ENCODE peak calls at places on chromosome 19, in eight cellular contexts. D is GM23338, A is OCI-LY7, H is GM23248, N is SK-N-SH, Q is HCT116, Z is PC-3, C is hepatocyte. G is an unnamed sample.

GRCh38 chr19:16698914-16699313 is 20.7 kb upstream of the NWD1 start:
- DNase-seq in D (no peak), A (no peak), H (no peak), N (peak; percentile 42), Q (no peak), Z (no peak), C (no peak), G (no peak)

GRCh38 chr19:32751066-32751465 is 31.5 kb downstream of the TDRD12 start:
- DNase-seq in D (no peak), A (no peak), H (no peak), N (no peak), Q (no peak), Z (no peak), C (no peak), G (no peak)

GRCh38 chr19:8459095-8459494 is 14.3 kb downstream of the HNRNPM start:
- DNase-seq in D (no peak), A (no peak), H (no peak), N (no peak), Q (no peak), Z (no peak), C (no peak), G (no peak)

GRCh38 chr19:33622505-33622808 is 704 bp downstream of the CHST8 start:
- DNase-seq in D (peak; percentile 60), A (no peak), H (peak; percentile 34), N (peak; percentile 78), Q (no peak), Z (no peak), C (no peak), G (peak; percentile 67)

GRCh38 chr19:3544742-3545668 is 6.0 kb downstream of the TEKTIP1 start:
- DNase-seq in D (peak; percentile 76), A (peak; percentile 58), H (peak; percentile 62), N (peak; percentile 94), Q (no peak), Z (peak; percentile 60), C (peak; percentile 58), G (peak; percentile 60)

GRCh38 chr19:10699650-10700335 is 1.4 kb upstream of the QTRT1 start:
- DNase-seq in D (peak; percentile 92), A (peak; percentile 85), H (peak; percentile 65), N (peak; percentile 55), Q (peak; percentile 48), Z (peak; percentile 85), C (peak; percentile 61), G (peak; percentile 70)

GRCh38 chr19:17327654-17328516 is 6.8 kb downstream of the ANO8 start:
- DNase-seq in D (peak; percentile 98), A (no peak), H (no peak), N (peak; percentile 85), Q (peak; percentile 82), Z (no peak), C (peak; percentile 89), G (peak; percentile 96)

GRCh38 chr19:14890616-14891379 is 4.9 kb upstream of the OR7A17 start:
- DNase-seq in D (no peak), A (no peak), H (no peak), N (no peak), Q (no peak), Z (no peak), C (no peak), G (no peak)

GRCh38 chr19:23075031-23075733 is 41.6 kb upstream of the ZNF730 start:
- DNase-seq in D (peak; percentile 96), A (peak; percentile 90), H (peak; percentile 46), N (peak; percentile 92), Q (no peak), Z (peak; percentile 27), C (peak; percentile 87), G (peak; percentile 93)

GRCh38 chr19:30174357-30174645 is 197.9 kb upstream of the ZNF536 start:
- DNase-seq in D (no peak), A (no peak), H (no peak), N (no peak), Q (no peak), Z (no peak), C (no peak), G (no peak)

GRCh38 chr19:12139309-12139708 is 841 bp downstream of the ZNF20 start:
- DNase-seq in D (peak; percentile 18), A (no peak), H (peak; percentile 53), N (no peak), Q (no peak), Z (peak; percentile 35), C (no peak), G (peak; percentile 20)

GRCh38 chr19:34555447-34555846 is 73.9 kb downstream of the WTIP start:
- DNase-seq in D (peak; percentile 67), A (peak; percentile 11), H (peak; percentile 20), N (no peak), Q (peak; percentile 24), Z (peak; percentile 32), C (no peak), G (peak; percentile 33)

GRCh38 chr19:18995804-18996241 is 37.5 kb downstream of the SUGP2 start:
- DNase-seq in D (peak; percentile 93), A (peak; percentile 74), H (peak; percentile 98), N (peak; percentile 70), Q (peak; percentile 23), Z (peak; percentile 70), C (peak; percentile 82), G (peak; percentile 89)

GRCh38 chr19:44840811-44841210 is 5.3 kb upstream of the NECTIN2 start:
- DNase-seq in D (no peak), A (no peak), H (no peak), N (no peak), Q (no peak), Z (no peak), C (no peak), G (no peak)

GRCh38 chr19:42281175-42282035 is 12.4 kb downstream of the CIC start:
- DNase-seq in D (peak; percentile 57), A (peak; percentile 54), H (peak; percentile 83), N (no peak), Q (no peak), Z (no peak), C (peak; percentile 81), G (peak; percentile 58)

GRCh38 chr19:57771417-57771816 is 1.9 kb downstream of the ZNF586 start:
- DNase-seq in D (no peak), A (no peak), H (no peak), N (no peak), Q (no peak), Z (no peak), C (no peak), G (no peak)

GRCh38 chr19:13833330-13834265 is 38.4 kb downstream of the ZSWIM4 start:
- DNase-seq in D (peak; percentile 96), A (peak; percentile 93), H (peak; percentile 93), N (peak; percentile 99), Q (no peak), Z (peak; percentile 97), C (peak; percentile 96), G (peak; percentile 95)
- H3K27ac ChIP-seq in D (peak overlapping the region; percentile 78), A (no peak overlapping the region), H (peak overlapping the region; percentile 100), N (peak overlapping the region; percentile 77), Q (peak overlapping the region; percentile 38), Z (peak overlapping the region; percentile 63), C (peak overlapping the region; percentile 57), G (no peak overlapping the region)

GRCh38 chr19:2164020-2164988 is 571 bp downstream of the DOT1L start:
- DNase-seq in D (peak; percentile 57), A (peak; percentile 61), H (peak; percentile 70), N (no peak), Q (no peak), Z (no peak), C (peak; percentile 57), G (peak; percentile 73)
- TF ChIP-seq EZH2phosphoT487 in D (no peak), A (no peak), H (no peak), N (no peak), Q (no peak), Z (no peak), C (no peak), G (no peak)

GRCh38 chr19:6736917-6737283 is 480 bp downstream of the GPR108 start:
- DNase-seq in D (no peak), A (no peak), H (no peak), N (peak; percentile 97), Q (no peak), Z (no peak), C (no peak), G (no peak)

GRCh38 chr19:6739390-6739883 is at the start of gene TRIP10:
- DNase-seq in D (peak; percentile 84), A (peak; percentile 96), H (peak; percentile 90), N (peak; percentile 94), Q (no peak), Z (peak; percentile 87), C (peak; percentile 96), G (peak; percentile 94)

GRCh38 chr19:6738726-6739389 is 622 bp upstream of the TRIP10 start:
- DNase-seq in D (peak; percentile 67), A (peak; percentile 30), H (peak; percentile 69), N (no peak), Q (no peak), Z (no peak), C (peak; percentile 81), G (peak; percentile 51)

GRCh38 chr19:6737284-6737872 is at the start of gene GPR108:
- DNase-seq in D (peak; percentile 100), A (peak; percentile 100), H (peak; percentile 100), N (peak; percentile 96), Q (peak; percentile 100), Z (peak; percentile 68), C (peak; percentile 100), G (peak; percentile 100)

DNA sequence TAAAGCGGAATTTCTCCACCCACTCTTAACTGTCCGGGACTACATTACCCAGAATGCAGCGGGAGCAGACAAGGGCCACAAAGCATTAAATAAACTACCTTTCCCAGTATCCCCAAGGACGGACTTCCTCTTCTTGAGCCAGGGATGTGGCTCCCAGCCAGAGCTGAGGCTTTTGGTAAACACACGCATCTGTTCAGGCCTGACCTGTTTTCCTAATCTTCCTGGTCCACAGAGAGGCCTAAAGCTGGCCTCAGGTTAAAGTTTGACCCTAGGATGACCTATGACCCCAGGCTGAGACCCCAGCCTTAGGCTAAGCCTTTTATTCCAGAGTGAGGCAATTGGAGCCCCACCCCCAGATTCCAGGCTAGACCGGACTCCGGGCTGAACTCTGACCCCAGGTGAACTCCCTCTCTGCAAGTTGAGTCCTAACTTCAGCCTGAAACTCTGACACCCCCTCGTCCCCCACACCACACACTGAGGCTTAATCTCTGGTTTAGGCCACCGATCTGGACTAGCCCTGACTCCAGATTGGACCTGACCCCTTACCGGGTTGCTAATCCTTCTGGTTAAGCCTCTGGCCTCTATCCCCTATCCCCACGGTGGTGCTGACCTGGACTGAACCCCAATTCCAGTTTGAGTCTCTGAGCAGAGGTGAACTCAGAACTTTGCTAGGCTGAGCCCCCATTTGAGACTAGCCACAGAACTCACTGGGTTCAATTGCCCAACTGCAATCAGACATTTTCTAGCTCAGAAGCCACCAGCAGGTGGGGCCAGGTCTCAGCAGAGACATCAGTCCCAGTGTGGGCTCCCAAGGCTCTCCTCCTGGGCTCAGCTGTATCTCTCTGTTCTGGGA is 719 bp upstream of the GPR108 start:
- DNase-seq in D (peak; percentile 83), A (peak; percentile 95), H (peak; percentile 92), N (no peak), Q (no peak), Z (peak; percentile 100), C (peak; percentile 89), G (peak; percentile 77)
- H3K27ac ChIP-seq in D (peak overlapping the region; percentile 95), A (peak overlapping the region; percentile 74), H (peak overlapping the region; percentile 74), N (peak overlapping the region; percentile 82), Q (peak overlapping the region; percentile 86), Z (peak overlapping the region; percentile 50), C (peak overlapping the region; percentile 98), G (no peak overlapping the region)

DNA sequence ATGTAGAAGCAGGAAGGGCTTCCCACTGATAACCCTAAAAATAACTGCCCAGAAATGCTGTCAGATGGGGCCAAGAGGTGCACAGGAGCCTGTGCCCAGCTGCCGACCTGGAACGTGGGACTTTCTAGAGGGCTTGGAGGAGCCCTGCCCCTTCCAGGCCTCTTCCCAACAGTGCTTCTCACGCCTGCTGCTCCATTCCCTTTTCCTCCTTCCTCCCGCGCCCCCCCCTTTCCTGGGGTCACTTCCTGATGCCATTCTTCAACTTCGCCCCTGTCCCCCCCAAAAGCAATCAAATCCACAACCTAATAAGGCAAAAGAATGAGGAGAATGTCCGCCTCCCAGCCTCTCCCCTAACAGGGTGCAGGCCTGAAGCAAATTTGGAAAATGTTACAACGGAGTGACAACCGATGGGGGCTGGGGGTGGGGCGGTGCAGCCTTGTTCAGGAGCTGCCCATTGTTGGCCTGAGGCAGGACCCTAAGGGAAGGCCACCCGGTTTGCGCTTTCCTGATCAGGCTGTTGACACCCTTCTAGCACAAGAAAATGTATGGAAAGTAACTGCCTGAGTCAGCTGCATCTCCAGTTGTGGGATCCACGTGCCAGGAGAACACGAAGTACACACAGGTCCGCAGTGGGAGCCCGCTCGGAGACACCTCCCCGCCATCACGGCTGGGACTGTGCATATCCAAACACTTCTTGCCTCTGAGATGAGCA is 18.7 kb downstream of the ACTN4 start:
- DNase-seq in D (peak; percentile 98), A (no peak), H (peak; percentile 54), N (no peak), Q (no peak), Z (peak; percentile 66), C (peak; percentile 55), G (peak; percentile 85)
- TF ChIP-seq EZH2phosphoT487 in D (no peak), A (no peak), H (no peak), N (no peak), Q (no peak), Z (no peak), C (no peak), G (no peak)

G was measured in neural progenitor cell.